ENCODE peak calls at places on chromosomes 4 and X, in nine cellular contexts. F is activated T-cell treated with anti-CD3 and anti-CD28 coated beads for 24 hours; I is lung microvascular endothelial cell; G is GM06990; Y is aorta; W is heart right ventricle; T is GM23248; K is stimulated activated CD4-positive, alpha-beta T cell treated with anti-CD3 and anti-CD28 coated beads, Interleukin-4, amount 100 ng/mL, for 48 hours; J is AG09309. A is an unnamed sample.

GRCh38 chrX:109635151-109635550 is 10.2 kb upstream of the KCNE5 start:
- DNase-seq in J (no peak), T (peak), I (peak), F (no peak), Y (no peak), K (no peak), G (no peak), W (no peak), A (peak)

GRCh38 chr4:82388405-82388804 is 14.6 kb upstream of the HNRNPD start:
- DNase-seq in G (no peak), J (no peak), T (no peak), K (no peak), Y (no peak), F (no peak), I (no peak), W (no peak), A (no peak)

GRCh38 chr4:1494416-1495315 is 88.4 kb upstream of the NKX1-1 start:
- DNase-seq in W (no peak), J (no peak), Y (no peak), F (no peak), T (no peak), K (no peak), G (no peak), I (no peak), A (no peak)

GRCh38 chrX:103211012-103211715 is 3.7 kb upstream of the BEX4 start:
- DNase-seq in W (no peak), J (no peak), Y (peak), T (peak), F (peak), G (no peak), K (no peak), I (peak), A (peak)

GRCh38 chr4:8132947-8133705 is 25.5 kb downstream of the ABLIM2 start:
- DNase-seq in T (no peak), F (no peak), I (no peak), W (peak), G (no peak), Y (no peak), J (no peak), K (no peak), A (no peak)

GRCh38 chr4:6751611-6752485 is 30.7 kb upstream of the KIAA0232 start:
- DNase-seq in W (no peak), Y (no peak), J (no peak), I (no peak), G (no peak), T (no peak), K (no peak), F (no peak), A (no peak)

GRCh38 chr4:29541757-29542156 is 1178.4 kb upstream of the PCDH7 start:
- DNase-seq in F (no peak), G (no peak), Y (no peak), I (no peak), K (no peak), W (no peak), T (no peak), J (no peak), A (no peak)

GRCh38 chrX:118520858-118521206 is 25.2 kb downstream of the DOCK11 start:
- DNase-seq in G (no peak), F (no peak), I (no peak), T (peak), Y (no peak), J (no peak), K (no peak), W (no peak), A (no peak)

A was measured in AML-193.